ENCODE peak calls at places on chromosomes 13 and 19, in seven cellular contexts. V, E, K, Q, B, L and T are unnamed samples.
A peak's percentile ranks its signal among the peaks of the same experiment; 100 is the strongest.

GRCh38 chr13:78714717-78715116 is 55.8 kb upstream of the OBI1 start:
- DNase-seq in V (no peak), E (no peak), K (no peak), Q (no peak), B (no peak), L (no peak), T (no peak)

GRCh38 chr13:80979035-80979641 is 638.2 kb upstream of the SPRY2 start:
- DNase-seq in V (peak; percentile 45), E (peak; percentile 39), K (peak; percentile 30), Q (no peak), B (peak; percentile 71), L (no peak), T (peak; percentile 25)

GRCh38 chr13:73171242-73171641 is 112.4 kb downstream of the KLF5 start:
- DNase-seq in V (no peak), E (no peak), K (no peak), Q (no peak), B (no peak), L (no peak), T (no peak)

GRCh38 chr19:33554821-33555220 is 33.2 kb upstream of the PEPD start:
- DNase-seq in V (no peak), E (no peak), K (no peak), Q (peak; percentile 51), B (no peak), L (no peak), T (no peak)

GRCh38 chr13:33536639-33537425 is 251.3 kb upstream of the STARD13 start:
- DNase-seq in V (no peak), E (no peak), K (no peak), Q (no peak), B (no peak), L (no peak), T (no peak)

GRCh38 chr13:97367016-97367415 is 67.0 kb upstream of the RAP2A start:
- DNase-seq in V (no peak), E (peak; percentile 82), K (no peak), Q (no peak), B (no peak), L (no peak), T (no peak)

GRCh38 chr13:50374517-50374916 is 359.3 kb downstream of the KCNRG start:
- DNase-seq in V (no peak), E (no peak), K (no peak), Q (no peak), B (no peak), L (no peak), T (no peak)

GRCh38 chr13:73248711-73249580 is 190.1 kb downstream of the KLF5 start:
- DNase-seq in V (no peak), E (no peak), K (no peak), Q (no peak), B (no peak), L (no peak), T (no peak)

GRCh38 chr19:19584356-19584755 is 34.1 kb downstream of the PBX4 start:
- DNase-seq in V (no peak), E (no peak), K (no peak), Q (no peak), B (no peak), L (no peak), T (no peak)

GRCh38 chr13:107200491-107200890 is 632.6 kb upstream of the ARGLU1 start:
- DNase-seq in V (no peak), E (no peak), K (no peak), Q (no peak), B (no peak), L (no peak), T (no peak)

GRCh38 chr13:48530833-48531232 is 2.0 kb downstream of the RCBTB2 start:
- DNase-seq in V (no peak), E (no peak), K (no peak), Q (no peak), B (no peak), L (no peak), T (no peak)

GRCh38 chr19:11626252-11626651 is 29.0 kb downstream of the ZNF627 start:
- DNase-seq in V (no peak), E (no peak), K (no peak), Q (no peak), B (no peak), L (no peak), T (no peak)

GRCh38 chr13:112876305-112877000 is 92.6 kb upstream of the MCF2L start:
- DNase-seq in V (no peak), E (no peak), K (no peak), Q (no peak), B (no peak), L (no peak), T (no peak)

GRCh38 chr19:33888665-33889064 is 92.0 kb downstream of the KCTD15 start:
- DNase-seq in V (no peak), E (no peak), K (no peak), Q (peak; percentile 51), B (no peak), L (no peak), T (no peak)